ENCODE peak calls at places on chromosomes 11 and 22, in four cellular contexts. X is stimulated activated CD8-positive, alpha-beta memory T cell treated with anti-CD3 and anti-CD28 coated beads, Interleukin-12 subunit alpha, Interleukin-12 subunit beta, amount 100 ng/mL, for 1 hour; W is EL; Q is NCI-H1105 treated with DMSO at 0.1 percent for 48 hours. R is an unnamed sample.

GRCh38 chr11:72740060-72740424 is 12.2 kb downstream of the ARAP1 start:
- DNase-seq in Q (no peak), W (no peak), X (no peak), R (no peak)

GRCh38 chr11:129249351-129249750 is 57.2 kb upstream of the ARHGAP32 start:
- DNase-seq in X (no peak), Q (no peak), W (peak; percentile 84), R (no peak)

GRCh38 chr11:10397226-10397987 is 57.7 kb upstream of the AMPD3 start:
- DNase-seq in Q (no peak), X (no peak), W (no peak), R (no peak)

GRCh38 chr11:34151916-34152845 is 46.8 kb downstream of the NAT10 start:
- DNase-seq in X (no peak), Q (no peak), W (no peak), R (no peak)

GRCh38 chr22:48104102-48104738 is 1341.8 kb downstream of the TBC1D22A start:
- DNase-seq in W (no peak), Q (no peak), X (no peak), R (no peak)

GRCh38 chr11:62542750-62543567 is 3.6 kb downstream of the AHNAK start:
- DNase-seq in X (no peak), W (peak; percentile 91), Q (peak; percentile 44), R (peak; percentile 62)

GRCh38 chr11:11849127-11849746 is 7.5 kb downstream of the USP47 start:
- DNase-seq in X (peak; percentile 25), W (peak; percentile 70), Q (peak; percentile 77), R (peak; percentile 4)

GRCh38 chr11:76185931-76186401 is 20.3 kb downstream of the WNT11 start:
- DNase-seq in X (no peak), W (no peak), Q (no peak), R (no peak)